ENCODE peak calls at places on chromosomes 6 and 20, in six cellular contexts. X, Z, K, H, C and B are unnamed samples.

GRCh38 chr6:155611742-155612141 is 156.1 kb upstream of the NOX3 start:
- DNase-seq in X (no peak), Z (no peak), K (no peak), H (no peak), C (no peak), B (no peak)

GRCh38 chr6:170074435-170074834 is 216.4 kb downstream of the DLL1 start:
- DNase-seq in X (no peak), Z (no peak), K (no peak), H (no peak), C (no peak), B (no peak)

GRCh38 chr6:138588805-138589434 is 89.6 kb upstream of the NHSL1 start:
- DNase-seq in X (no peak), Z (peak), K (peak), H (peak), C (no peak), B (peak)

GRCh38 chr20:51284871-51285270 is 257.6 kb downstream of the NFATC2 start:
- DNase-seq in X (no peak), Z (no peak), K (no peak), H (no peak), C (no peak), B (no peak)

GRCh38 chr6:11485261-11485660 is 52.3 kb upstream of the TMEM170B start:
- DNase-seq in X (no peak), Z (no peak), K (no peak), H (no peak), C (no peak), B (no peak)

GRCh38 chr6:167934426-167934864 is 63.0 kb upstream of the KIF25 start:
- DNase-seq in X (no peak), Z (no peak), K (no peak), H (no peak), C (no peak), B (no peak)

GRCh38 chr6:40874495-40874894 is 164.5 kb downstream of the UNC5CL start:
- DNase-seq in X (no peak), Z (no peak), K (no peak), H (no peak), C (no peak), B (no peak)

GRCh38 chr6:129849456-129849855 is 11.7 kb downstream of the TMEM244 start:
- DNase-seq in X (no peak), Z (no peak), K (no peak), H (no peak), C (no peak), B (no peak)

GRCh38 chr6:159062564-159062945 is 17.8 kb upstream of the TAGAP start:
- DNase-seq in X (no peak), Z (peak), K (no peak), H (no peak), C (peak), B (peak)

GRCh38 chr6:33988121-33989015 is 157.5 kb downstream of the GRM4 start:
- DNase-seq in X (peak), Z (no peak), K (no peak), H (no peak), C (no peak), B (no peak)

GRCh38 chr6:168132531-168133184 is 53.6 kb upstream of the FRMD1 start:
- DNase-seq in X (peak), Z (no peak), K (no peak), H (no peak), C (no peak), B (no peak)

GRCh38 chr6:72813807-72814596 is 192.1 kb downstream of the KCNQ5 start:
- DNase-seq in X (no peak), Z (no peak), K (no peak), H (no peak), C (no peak), B (no peak)

GRCh38 chr20:53190225-53190624 is 218.1 kb downstream of the TSHZ2 start:
- DNase-seq in X (no peak), Z (no peak), K (no peak), H (no peak), C (no peak), B (no peak)

GRCh38 chr20:15739056-15739455 is 834.2 kb downstream of the KIF16B start:
- DNase-seq in X (no peak), Z (no peak), K (no peak), H (no peak), C (no peak), B (no peak)

GRCh38 chr6:35496851-35497570 is at the start of gene TEAD3:
- DNase-seq in X (no peak), Z (peak), K (no peak), H (peak), C (peak), B (peak)

GRCh38 chr20:34017610-34018009 is 23.9 kb downstream of the RALY start:
- DNase-seq in X (no peak), Z (no peak), K (no peak), H (peak), C (no peak), B (no peak)

GRCh38 chr6:12116978-12117377 is 104.9 kb downstream of the HIVEP1 start:
- DNase-seq in X (no peak), Z (no peak), K (no peak), H (no peak), C (no peak), B (no peak)

GRCh38 chr20:39935921-39936320 is 753.1 kb downstream of the MAFB start:
- DNase-seq in X (no peak), Z (no peak), K (no peak), H (no peak), C (no peak), B (no peak)

GRCh38 chr6:42420741-42421140 is 31.0 kb downstream of the TRERF1 start:
- DNase-seq in X (no peak), Z (no peak), K (no peak), H (no peak), C (no peak), B (no peak)

GRCh38 chr6:112177081-112177480 is 77.3 kb downstream of the LAMA4 start:
- DNase-seq in X (no peak), Z (no peak), K (no peak), H (no peak), C (no peak), B (no peak)

GRCh38 chr20:25022680-25023079 is 30.1 kb upstream of the APMAP start:
- DNase-seq in X (peak), Z (no peak), K (no peak), H (no peak), C (no peak), B (no peak)

GRCh38 chr6:36755435-36756348 is 58.1 kb downstream of the RAB44 start:
- DNase-seq in X (no peak), Z (peak), K (peak), H (no peak), C (peak), B (peak)

GRCh38 chr6:130933712-130934200 is 106.5 kb downstream of the SMLR1 start:
- DNase-seq in X (no peak), Z (no peak), K (no peak), H (no peak), C (no peak), B (no peak)

GRCh38 chr20:21808863-21809664 is 103.6 kb downstream of the PAX1 start:
- DNase-seq in X (peak), Z (no peak), K (peak), H (no peak), C (no peak), B (peak)

GRCh38 chr6:106973018-106973840 is 1.3 kb downstream of the CD24 start:
- DNase-seq in X (no peak), Z (no peak), K (no peak), H (no peak), C (no peak), B (no peak)

GRCh38 chr20:4898845-4899244 is 102.5 kb downstream of the SLC23A2 start:
- DNase-seq in X (peak), Z (no peak), K (no peak), H (no peak), C (no peak), B (no peak)

GRCh38 chr6:43101497-43101896 is 25.4 kb downstream of the PTK7 start:
- DNase-seq in X (no peak), Z (no peak), K (no peak), H (no peak), C (no peak), B (no peak)

GRCh38 chr20:37749620-37750403 is 56.0 kb downstream of the CTNNBL1 start:
- DNase-seq in X (no peak), Z (no peak), K (no peak), H (no peak), C (no peak), B (no peak)

GRCh38 chr20:63752411-63753101 is 13.0 kb downstream of the SLC2A4RG start:
- DNase-seq in X (no peak), Z (no peak), K (no peak), H (no peak), C (no peak), B (no peak)